ENCODE peak calls at places on chromosomes 1 and 21, in eight cellular contexts. I, P, F, E, L, K, Z and V are unnamed samples.

GRCh38 chr1:153791856-153792253 is 16.6 kb downstream of the SLC27A3 start:
- DNase-seq in K (peak; percentile 40), P (peak; percentile 8), Z (no peak), I (peak; percentile 81), F (no peak), E (peak; percentile 43), L (no peak), V (peak; percentile 57)

GRCh38 chr1:199002670-199003069 is 363.8 kb downstream of the PTPRC start:
- DNase-seq in P (no peak), K (no peak), L (no peak), Z (no peak), F (no peak), I (no peak), E (no peak), V (no peak)

GRCh38 chr1:218480137-218480536 is 135.0 kb downstream of the TGFB2 start:
- DNase-seq in F (peak; percentile 77), Z (no peak), K (no peak), I (peak; percentile 92), E (peak; percentile 79), L (no peak), P (peak; percentile 78), V (peak; percentile 98)

GRCh38 chr1:158329807-158330206 is 1.5 kb downstream of the CD1B start:
- DNase-seq in P (no peak), Z (no peak), L (peak; percentile 68), E (no peak), I (peak; percentile 4), F (no peak), K (no peak), V (no peak)

GRCh38 chr1:231949277-231950122 is 322.9 kb downstream of the DISC1 start:
- DNase-seq in I (no peak), F (no peak), Z (no peak), E (no peak), L (no peak), P (no peak), K (peak; percentile 34), V (no peak)

GRCh38 chr21:44742418-44743153 is 31.2 kb upstream of the TSPEAR start:
- DNase-seq in I (peak; percentile 17), L (peak; percentile 10), P (no peak), K (no peak), E (peak; percentile 14), F (no peak), Z (peak; percentile 41), V (no peak)

GRCh38 chr1:57310992-57311790 is 112.7 kb downstream of the DAB1 start:
- DNase-seq in F (no peak), I (no peak), L (no peak), Z (no peak), P (no peak), E (no peak), K (peak; percentile 64), V (no peak)

GRCh38 chr1:67614511-67614934 is 70.5 kb upstream of the GADD45A start:
- DNase-seq in L (no peak), Z (no peak), E (peak; percentile 6), F (no peak), P (no peak), K (no peak), I (peak; percentile 66), V (no peak)

GRCh38 chr1:36876990-36877389 is 157.3 kb downstream of the GRIK3 start:
- DNase-seq in L (no peak), Z (no peak), P (no peak), E (no peak), I (no peak), F (no peak), K (no peak), V (no peak)

GRCh38 chr1:180860535-180860934 is 52.2 kb upstream of the KIAA1614 start:
- DNase-seq in P (no peak), F (no peak), L (no peak), I (no peak), Z (no peak), K (no peak), E (no peak), V (no peak)

GRCh38 chr1:24702511-24703293 is 42.5 kb upstream of the CLIC4 start:
- DNase-seq in L (no peak), K (peak; percentile 53), P (peak; percentile 98), Z (no peak), F (peak; percentile 64), I (peak; percentile 66), E (peak; percentile 70), V (peak; percentile 93)

GRCh38 chr1:214229736-214230135 is 51.2 kb upstream of the SMYD2 start:
- DNase-seq in I (no peak), P (no peak), Z (peak; percentile 15), L (no peak), K (no peak), F (no peak), E (no peak), V (no peak)

GRCh38 chr21:34983680-34984086 is 65.4 kb downstream of the RUNX1 start:
- DNase-seq in E (peak; percentile 43), Z (peak; percentile 74), L (no peak), F (no peak), K (no peak), P (no peak), I (peak; percentile 73), V (peak; percentile 81)

GRCh38 chr1:77267035-77267434 is 14.8 kb upstream of the AK5 start:
- DNase-seq in K (no peak), L (no peak), I (no peak), P (no peak), Z (no peak), E (no peak), F (no peak), V (no peak)

GRCh38 chr1:43520100-43520828 is 10.4 kb upstream of the PTPRF start:
- DNase-seq in F (no peak), E (no peak), I (no peak), Z (no peak), K (no peak), P (no peak), L (no peak), V (no peak)

GRCh38 chr1:55626326-55626725 is 411.2 kb upstream of the USP24 start:
- DNase-seq in E (no peak), Z (no peak), L (no peak), K (no peak), F (no peak), I (peak; percentile 28), P (no peak), V (no peak)

DNA sequence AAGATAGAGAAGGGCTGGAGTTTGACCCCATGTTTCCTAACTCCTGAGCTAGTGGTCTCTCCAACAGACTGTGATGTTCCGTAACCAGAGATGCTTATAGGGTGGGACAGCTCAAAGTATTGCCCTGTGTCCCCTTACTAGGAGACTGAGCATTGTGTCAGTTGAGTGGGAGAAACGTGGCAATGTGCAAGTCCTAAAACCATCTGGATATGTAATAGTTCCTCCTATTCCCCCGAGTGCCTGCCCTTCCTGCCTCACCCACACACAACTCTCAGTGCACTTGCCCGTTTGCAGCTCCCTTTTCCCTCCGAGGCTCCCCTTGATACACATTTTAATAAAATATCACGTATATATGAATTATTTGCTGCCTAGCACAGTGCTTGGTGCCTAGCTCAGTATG is 3.4 kb downstream of the PIGV start:
- DNase-seq in Z (no peak), P (no peak), E (no peak), I (no peak), K (no peak), F (no peak), L (no peak), V (no peak)
- H3K27ac ChIP-seq in Z (peak overlapping the region; percentile 29), P (no peak overlapping the region), E (no peak overlapping the region), I (no peak overlapping the region), K (no peak overlapping the region), F (no peak overlapping the region), L (no peak overlapping the region), V (no peak overlapping the region)

GRCh38 chr1:100391675-100392074 is 39.4 kb downstream of the CDC14A start:
- DNase-seq in L (no peak), P (no peak), K (no peak), F (no peak), Z (no peak), E (no peak), I (no peak), V (no peak)
- H3K4me3 ChIP-seq in L (no peak overlapping the region), P (no peak overlapping the region), K (no peak overlapping the region), F (no peak overlapping the region), Z (no peak overlapping the region), E (no peak overlapping the region), I (no peak overlapping the region), V (no peak overlapping the region)

GRCh38 chr1:6329392-6329791 is 64.2 kb downstream of the ACOT7 start:
- DNase-seq in Z (no peak), P (no peak), F (no peak), K (peak; percentile 53), E (peak; percentile 50), I (no peak), L (no peak), V (peak; percentile 15)

GRCh38 chr1:6331543-6332246 is 61.9 kb downstream of the ACOT7 start:
- DNase-seq in F (no peak), K (no peak), I (no peak), Z (no peak), L (no peak), E (no peak), P (no peak), V (no peak)

GRCh38 chr1:6328696-6329095 is 64.9 kb downstream of the ACOT7 start:
- DNase-seq in Z (no peak), K (no peak), F (no peak), I (no peak), P (no peak), E (no peak), L (no peak), V (no peak)

GRCh38 chr1:6329851-6330250 is 63.7 kb downstream of the ACOT7 start:
- DNase-seq in L (no peak), P (no peak), E (peak; percentile 74), I (no peak), K (no peak), Z (no peak), F (no peak), V (peak; percentile 54)

DNA sequence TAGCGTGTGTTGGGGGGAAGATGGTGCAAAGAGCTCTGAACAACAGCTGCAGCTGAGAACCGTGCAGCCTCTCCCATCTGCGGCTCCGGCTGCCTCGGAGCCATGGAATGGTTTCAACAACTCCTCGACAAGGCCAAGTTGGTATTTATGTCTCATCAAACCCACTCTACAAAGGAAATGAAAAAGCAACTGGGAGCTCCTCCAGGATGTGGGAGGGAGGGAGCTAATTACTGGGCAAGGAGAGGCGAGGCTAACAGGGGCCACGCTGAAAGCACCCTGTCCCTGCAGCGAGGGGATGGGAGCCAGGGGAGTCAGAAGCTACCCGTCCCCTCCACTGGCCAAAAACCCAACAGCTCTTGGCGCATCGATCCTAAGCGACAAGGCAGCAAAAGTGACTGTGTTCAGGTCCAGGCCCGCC is 63.1 kb downstream of the ACOT7 start:
- DNase-seq in I (no peak), L (no peak), Z (no peak), F (no peak), E (peak; percentile 86), K (peak; percentile 28), P (no peak), V (peak; percentile 83)
- H3K4me2 ChIP-seq in I (no peak overlapping the region), L (no peak overlapping the region), Z (no peak overlapping the region), F (peak overlapping the region; percentile 16), E (peak overlapping the region; percentile 63), K (no peak overlapping the region), P (no peak overlapping the region), V (peak overlapping the region; percentile 57)

DNA sequence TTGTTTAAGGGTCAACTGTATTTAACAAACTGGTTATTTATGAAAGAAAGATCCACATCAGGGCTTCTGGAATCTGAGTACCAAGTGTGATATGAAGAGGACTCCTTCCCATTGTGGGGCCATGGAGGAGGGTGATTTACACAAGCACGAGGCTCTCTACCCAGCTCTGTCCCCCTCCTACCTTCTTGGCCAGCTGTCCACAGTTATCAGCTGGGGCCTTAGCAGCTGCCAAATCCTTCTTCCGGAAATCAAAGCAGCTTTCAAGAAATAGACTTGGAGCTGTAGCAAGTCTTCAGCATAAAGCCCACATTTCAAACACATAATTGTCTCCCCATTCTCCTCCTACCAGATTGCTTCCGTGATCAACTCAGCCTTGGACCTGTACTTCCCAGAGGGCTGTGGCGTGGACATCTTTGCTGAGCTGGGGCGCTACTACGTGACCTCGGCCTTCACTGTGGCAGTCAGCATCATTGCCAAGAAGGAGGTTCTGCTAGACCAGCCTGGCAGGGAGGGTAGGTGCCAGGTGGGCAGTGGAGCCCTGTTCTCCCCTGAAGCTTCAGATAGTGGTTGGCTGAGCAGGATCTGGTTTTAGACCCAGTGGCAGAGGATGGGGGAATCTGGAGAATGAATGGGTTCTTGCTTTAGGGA is 15.5 kb downstream of the AZIN2 start:
- DNase-seq in F (no peak), P (no peak), I (no peak), K (no peak), Z (no peak), L (no peak), E (peak; percentile 72), V (peak; percentile 69)
- H3K27ac ChIP-seq in F (no peak overlapping the region), P (no peak overlapping the region), I (no peak overlapping the region), K (no peak overlapping the region), Z (no peak overlapping the region), L (no peak overlapping the region), E (peak overlapping the region; percentile 100), V (no peak overlapping the region)